ENCODE peak calls at places on chromosomes 11 and 22, in seven cellular contexts. K is fibroblast of the aortic adventitia, C is sigmoid colon, N is MM.1S, E is cardiac muscle cell, G is GM06990, X is foreskin fibroblast. P is an unnamed sample.

GRCh38 chr11:44592125-44592643 is 26.7 kb downstream of the CD82 start:
- DNase-seq in K (peak), C (peak), N (no peak), E (peak), G (no peak), X (peak), P (no peak)

GRCh38 chr11:88016392-88017020 is 158.7 kb downstream of the RAB38 start:
- DNase-seq in K (peak), C (peak), N (peak), E (peak), G (peak), X (peak), P (peak)

GRCh38 chr22:36872084-36872483 is 11.3 kb downstream of the NCF4 start:
- DNase-seq in K (no peak), C (no peak), N (no peak), E (no peak), G (no peak), X (no peak), P (no peak)

GRCh38 chr11:126452718-126453117 is 97.2 kb downstream of the ST3GAL4 start:
- DNase-seq in K (peak), C (no peak), N (no peak), E (no peak), G (no peak), X (peak), P (no peak)

GRCh38 chr11:86302092-86302793 is at the start of gene HIKESHI:
- DNase-seq in K (peak), C (peak), N (peak), E (peak), G (peak), X (peak), P (peak)

GRCh38 chr11:58316142-58316541 is 42.7 kb downstream of the OR5B17 start:
- DNase-seq in K (peak), C (no peak), N (no peak), E (no peak), G (no peak), X (peak), P (peak)

GRCh38 chr22:38422615-38423511 is 32.1 kb downstream of the KCNJ4 start:
- DNase-seq in K (no peak), C (no peak), N (no peak), E (no peak), G (no peak), X (no peak), P (no peak)

GRCh38 chr11:76773921-76774361 is 9.2 kb upstream of the TSKU start:
- DNase-seq in K (no peak), C (no peak), N (no peak), E (no peak), G (no peak), X (no peak), P (no peak)

GRCh38 chr22:27074016-27074415 is 416.6 kb downstream of the MIAT start:
- DNase-seq in K (no peak), C (no peak), N (no peak), E (no peak), G (no peak), X (no peak), P (no peak)

GRCh38 chr11:124717786-124718634 is 21.7 kb upstream of the NRGN start:
- DNase-seq in K (peak), C (no peak), N (peak), E (peak), G (peak), X (peak), P (peak)

GRCh38 chr11:130403301-130403804 is 25.1 kb downstream of the ADAMTS8 start:
- DNase-seq in K (peak), C (peak), N (no peak), E (peak), G (no peak), X (peak), P (peak)

GRCh38 chr11:14969922-14970323 is 2.2 kb downstream of the CALCA start:
- DNase-seq in K (peak), C (no peak), N (peak), E (peak), G (peak), X (peak), P (no peak)

GRCh38 chr11:109123811-109124787 is 297.9 kb upstream of the C11orf87 start:
- DNase-seq in K (peak), C (no peak), N (no peak), E (peak), G (no peak), X (peak), P (peak)

GRCh38 chr11:69101100-69101791 is 52.5 kb downstream of the TPCN2 start:
- DNase-seq in K (peak), C (peak), N (peak), E (peak), G (peak), X (peak), P (peak)

GRCh38 chr22:43273902-43274484 is 69.2 kb downstream of the SCUBE1 start:
- DNase-seq in K (peak), C (no peak), N (peak), E (peak), G (peak), X (peak), P (peak)

GRCh38 chr22:36853407-36854099 is 7.3 kb upstream of the NCF4 start:
- DNase-seq in K (peak), C (no peak), N (peak), E (peak), G (peak), X (peak), P (peak)

DNA sequence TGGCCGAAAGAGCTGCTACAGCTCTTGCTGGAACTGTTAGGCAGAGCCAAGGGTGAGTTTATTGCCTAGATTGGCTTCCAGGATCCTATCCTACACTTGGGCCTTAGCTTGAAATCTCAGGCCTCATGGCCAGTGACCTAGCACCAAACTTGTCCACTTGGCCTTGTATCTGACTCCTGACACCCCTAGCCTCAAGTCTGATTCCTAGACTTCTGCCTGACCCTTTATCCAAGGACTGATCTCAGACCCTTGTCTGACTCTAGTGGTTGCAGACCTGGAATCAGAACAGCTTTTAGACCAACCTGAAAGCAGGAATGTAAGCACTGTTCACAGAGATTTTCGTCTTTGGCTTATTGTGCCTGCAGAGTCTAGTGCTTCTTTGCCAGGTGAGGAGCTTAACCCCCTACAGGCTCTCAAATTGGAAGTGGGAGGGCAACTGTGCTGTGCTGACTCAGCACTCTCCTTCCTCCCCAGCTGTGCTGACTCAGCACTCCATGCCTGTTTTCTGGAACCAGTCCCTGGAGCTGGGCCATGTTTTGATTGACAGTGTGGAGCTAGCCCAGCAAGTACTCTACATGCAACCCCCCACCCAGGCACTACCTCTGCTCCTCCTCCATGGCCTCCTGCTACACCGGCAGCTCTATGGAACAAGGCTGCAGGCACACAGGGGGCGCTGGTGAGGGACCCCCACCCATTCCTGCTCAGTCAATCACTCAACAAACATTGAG is 35.1 kb downstream of the RRP8 start:
- DNase-seq in K (peak), C (peak), N (peak), E (peak), G (no peak), X (peak), P (peak)
- TF ChIP-seq CTCF in K (no peak), C (no peak), N (no peak), E (peak), G (peak), X (no peak), P (peak)

GRCh38 chr11:11117730-11118129 is 235.3 kb downstream of the CSNK2A3 start:
- DNase-seq in K (no peak), C (no peak), N (no peak), E (no peak), G (no peak), X (no peak), P (no peak)
- H3K4me3 ChIP-seq in K (no peak), C (no peak), N (no peak), E (no peak), G (no peak), X (no peak), P (no peak)

GRCh38 chr22:47011131-47011854 is 248.8 kb downstream of the TBC1D22A start:
- DNase-seq in K (no peak), C (peak), N (no peak), E (no peak), G (no peak), X (peak), P (no peak)

GRCh38 chr22:47014946-47015345 is 252.5 kb downstream of the TBC1D22A start:
- DNase-seq in K (no peak), C (peak), N (no peak), E (no peak), G (no peak), X (no peak), P (no peak)

GRCh38 chr22:47013861-47014635 is 251.6 kb downstream of the TBC1D22A start:
- DNase-seq in K (no peak), C (peak), N (no peak), E (no peak), G (no peak), X (no peak), P (no peak)

GRCh38 chr22:47014636-47014930 is 252.1 kb downstream of the TBC1D22A start:
- DNase-seq in K (no peak), C (peak), N (no peak), E (no peak), G (no peak), X (no peak), P (no peak)

DNA sequence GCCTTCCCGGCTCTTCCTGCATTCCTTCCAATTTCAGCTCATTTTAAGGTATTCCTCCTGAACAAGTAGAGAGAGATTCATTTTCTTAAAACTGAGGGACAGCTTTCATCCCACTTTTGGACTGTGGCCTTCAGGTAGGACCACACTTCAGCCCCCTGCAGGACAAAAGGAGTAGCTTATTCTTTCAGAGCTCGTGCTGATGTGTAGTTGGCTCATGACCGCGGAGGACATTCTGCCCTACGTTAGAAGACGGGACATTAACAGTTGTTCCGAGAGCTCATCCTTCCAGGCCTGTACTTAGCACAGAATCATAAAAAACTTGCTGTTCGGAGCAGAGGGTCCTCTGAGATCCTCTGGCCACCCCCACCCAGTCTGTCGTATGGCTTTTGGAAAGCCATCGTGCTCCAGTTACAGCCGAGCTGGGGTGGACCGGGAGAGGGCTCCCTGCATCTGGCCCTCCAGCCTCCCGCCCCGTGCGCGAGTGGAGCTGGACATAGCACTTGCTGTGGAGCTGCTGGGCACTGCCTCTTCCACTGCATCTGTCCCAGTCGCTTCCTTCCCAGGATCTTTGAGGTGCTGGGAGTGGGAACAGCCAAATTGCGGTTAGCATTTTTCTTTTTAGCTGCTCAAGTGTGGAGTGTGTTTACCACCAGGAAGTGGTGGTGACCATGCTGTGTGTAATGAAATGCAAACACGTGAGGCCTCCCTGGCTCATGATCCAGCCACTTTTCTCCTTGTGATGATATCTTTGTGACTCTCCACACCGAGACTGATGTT is 250.3 kb downstream of the TBC1D22A start:
- DNase-seq in K (no peak), C (peak), N (no peak), E (peak), G (no peak), X (peak), P (peak)
- TF ChIP-seq CTCF in K (no peak), C (no peak), N (no peak), E (peak), G (no peak), X (no peak), P (peak)

GRCh38 chr11:102930451-102930850 is 25.1 kb downstream of the MMP13 start:
- DNase-seq in K (no peak), C (no peak), N (no peak), E (no peak), G (no peak), X (no peak), P (no peak)
- H3K4me3 ChIP-seq in K (no peak), C (no peak), N (no peak), E (no peak), G (no peak), X (no peak), P (no peak)

GRCh38 chr11:2122907-2123627 is 16.1 kb downstream of the IGF2 start:
- DNase-seq in K (no peak), C (no peak), N (no peak), E (no peak), G (no peak), X (no peak), P (no peak)
- TF ChIP-seq CTCF in K (no peak), C (no peak), N (no peak), E (no peak), G (peak), X (no peak), P (peak)

DNA sequence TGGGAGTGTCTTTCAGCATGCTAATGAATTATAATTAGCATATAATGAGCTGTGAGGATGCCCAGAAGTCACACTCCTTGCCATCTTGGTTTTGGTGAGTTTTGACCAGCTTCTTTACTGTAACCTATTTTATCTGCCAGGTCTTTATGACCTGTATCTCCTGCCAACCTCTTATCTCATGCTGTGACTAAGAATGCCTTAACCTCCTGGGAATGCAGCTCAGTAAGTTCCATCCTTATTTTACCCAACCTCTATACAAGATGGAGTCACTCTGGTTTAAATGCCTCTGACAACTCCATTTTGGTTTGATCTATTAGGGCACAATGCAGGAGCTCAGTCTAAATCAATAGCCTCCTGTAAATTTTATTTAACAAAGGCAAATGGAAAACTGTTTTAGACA is 20.7 kb downstream of the OR10A6 start:
- DNase-seq in K (peak), C (no peak), N (no peak), E (no peak), G (no peak), X (no peak), P (no peak)
- H3K4me3 ChIP-seq in K (no peak), C (no peak), N (no peak), E (no peak), G (no peak), X (no peak), P (no peak)

GRCh38 chr22:17814830-17815229 is 40.6 kb upstream of the BID start:
- DNase-seq in K (no peak), C (no peak), N (no peak), E (no peak), G (no peak), X (no peak), P (no peak)

GRCh38 chr22:17816649-17817048 is 42.4 kb upstream of the BID start:
- DNase-seq in K (no peak), C (no peak), N (no peak), E (no peak), G (no peak), X (no peak), P (no peak)

GRCh38 chr22:17811119-17811518 is 36.9 kb upstream of the BID start:
- DNase-seq in K (no peak), C (no peak), N (no peak), E (no peak), G (no peak), X (no peak), P (no peak)

GRCh38 chr22:17815703-17816254 is 41.5 kb upstream of the BID start:
- DNase-seq in K (no peak), C (no peak), N (no peak), E (no peak), G (no peak), X (no peak), P (no peak)

DNA sequence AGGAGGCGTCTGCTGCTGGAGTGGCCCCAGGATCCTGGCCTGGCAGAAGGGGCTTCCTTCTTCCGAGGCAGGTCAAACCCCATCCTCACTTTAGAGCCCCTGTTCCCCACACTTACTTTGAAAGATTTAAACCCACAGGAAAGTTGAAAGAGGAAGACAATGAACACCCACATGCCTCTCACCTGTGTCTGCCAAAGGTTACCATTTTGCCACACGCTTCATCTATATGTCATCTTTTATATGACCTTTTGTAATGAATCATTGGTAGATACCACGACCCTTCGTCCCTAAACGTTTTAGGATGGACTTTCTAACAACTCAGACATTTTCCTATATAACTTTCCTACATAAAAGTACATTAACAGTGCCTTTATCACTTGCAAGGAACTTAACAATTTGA is 39.8 kb upstream of the BID start:
- DNase-seq in K (no peak), C (no peak), N (no peak), E (no peak), G (no peak), X (no peak), P (no peak)
- TF ChIP-seq CTCF in K (no peak), C (no peak), N (no peak), E (no peak), G (no peak), X (no peak), P (no peak)

DNA sequence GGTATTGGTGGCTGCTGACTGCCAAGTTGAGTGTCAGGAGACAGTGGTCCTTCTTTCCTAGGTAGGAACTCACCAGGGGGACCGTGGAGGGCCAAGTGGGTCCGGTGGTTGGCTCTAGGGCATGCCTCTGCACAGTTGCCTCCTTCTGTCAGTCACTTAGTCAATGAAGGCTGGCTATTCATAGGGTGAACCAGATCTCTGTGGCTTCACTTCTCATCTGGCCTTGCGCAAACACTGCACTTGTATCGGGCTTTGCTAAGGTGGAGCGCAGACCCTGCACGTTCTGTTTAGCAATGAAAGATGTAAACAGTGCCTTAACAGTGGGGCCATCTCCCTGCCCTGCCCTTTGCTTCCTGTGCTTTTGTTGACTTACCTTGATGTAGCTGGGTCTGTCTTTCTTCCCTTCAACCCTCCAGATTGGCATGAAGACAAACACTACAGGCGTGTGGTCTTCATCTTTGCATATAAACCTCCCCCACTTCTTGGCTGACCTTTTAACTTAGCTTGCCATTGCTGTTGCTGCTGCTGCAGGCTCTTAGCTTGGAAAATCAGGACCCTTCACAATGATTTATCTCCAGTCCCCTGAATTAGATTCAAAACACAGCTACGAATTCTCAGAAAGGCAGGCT is 6.8 kb upstream of the SORL1-AS1 start:
- DNase-seq in K (no peak), C (no peak), N (no peak), E (no peak), G (no peak), X (no peak), P (no peak)
- H3K4me3 ChIP-seq in K (no peak), C (no peak), N (no peak), E (no peak), G (no peak), X (no peak), P (no peak)

GRCh38 chr11:35554491-35555237 is 29.2 kb upstream of the PAMR1 start:
- DNase-seq in K (peak), C (no peak), N (no peak), E (peak), G (no peak), X (peak), P (peak)
- TF ChIP-seq CTCF in K (peak), C (no peak), N (no peak), E (peak), G (no peak), X (peak), P (peak)

P was measured in astrocyte of the spinal cord.